ENCODE peak calls at places on chromosome 9, in five cellular contexts. One of them, this sample, is unnamed.
A peak's percentile ranks its signal among the peaks of the same experiment; 100 is the strongest.

GRCh38 chr9:121271368-121272351 is 3.7 kb downstream of the GSN start:
- DNase-seq in gastrocnemius medialis: peak; percentile 43
- DNase-seq in IMR-90: peak; percentile 87
- DNase-seq in GM12891: no peak
- DNase-seq in HCT116: no peak
- DNase-seq in this sample: peak; percentile 60

GRCh38 chr9:120358877-120359276 is 221.1 kb downstream of the CDK5RAP2 start:
- DNase-seq in gastrocnemius medialis: no peak
- DNase-seq in IMR-90: no peak
- DNase-seq in GM12891: no peak
- DNase-seq in HCT116: no peak
- DNase-seq in this sample: no peak

GRCh38 chr9:114084282-114085073 is 6.4 kb upstream of the AMBP start:
- DNase-seq in gastrocnemius medialis: no peak
- DNase-seq in IMR-90: no peak
- DNase-seq in GM12891: no peak
- DNase-seq in HCT116: no peak
- DNase-seq in this sample: peak; percentile 70

GRCh38 chr9:105501414-105501813 is 53.6 kb downstream of the FSD1L start:
- DNase-seq in gastrocnemius medialis: no peak
- DNase-seq in IMR-90: no peak
- DNase-seq in GM12891: no peak
- DNase-seq in HCT116: no peak
- DNase-seq in this sample: no peak

GRCh38 chr9:98263482-98264357 is 8.3 kb upstream of the TBC1D2 start:
- DNase-seq in gastrocnemius medialis: peak; percentile 57
- DNase-seq in IMR-90: peak; percentile 84
- DNase-seq in GM12891: peak; percentile 51
- DNase-seq in HCT116: peak; percentile 69
- DNase-seq in this sample: peak; percentile 76

GRCh38 chr9:89849096-89849495 is 244.3 kb downstream of the GADD45G start:
- DNase-seq in gastrocnemius medialis: no peak
- DNase-seq in IMR-90: no peak
- DNase-seq in GM12891: no peak
- DNase-seq in HCT116: no peak
- DNase-seq in this sample: no peak

GRCh38 chr9:94042516-94042915 is 41.7 kb upstream of the PTPDC1 start:
- DNase-seq in gastrocnemius medialis: no peak
- DNase-seq in IMR-90: peak; percentile 46
- DNase-seq in GM12891: no peak
- DNase-seq in HCT116: no peak
- DNase-seq in this sample: no peak

GRCh38 chr9:32551491-32552049 is 557 bp upstream of the SMIM27 start:
- DNase-seq in gastrocnemius medialis: no peak
- DNase-seq in IMR-90: peak; percentile 36
- DNase-seq in GM12891: no peak
- DNase-seq in HCT116: peak; percentile 7
- DNase-seq in this sample: peak; percentile 27

GRCh38 chr9:99873531-99873930 is 32.9 kb upstream of the STX17 start:
- DNase-seq in gastrocnemius medialis: no peak
- DNase-seq in IMR-90: peak; percentile 85
- DNase-seq in GM12891: no peak
- DNase-seq in HCT116: no peak
- DNase-seq in this sample: no peak

GRCh38 chr9:8241201-8241600 is 441.6 kb upstream of the DMAC1 start:
- DNase-seq in gastrocnemius medialis: no peak
- DNase-seq in IMR-90: no peak
- DNase-seq in GM12891: no peak
- DNase-seq in HCT116: no peak
- DNase-seq in this sample: no peak

GRCh38 chr9:15306068-15306756 is 804 bp downstream of the TTC39B start:
- DNase-seq in gastrocnemius medialis: peak; percentile 69
- DNase-seq in IMR-90: peak; percentile 56
- DNase-seq in GM12891: no peak
- DNase-seq in HCT116: no peak
- DNase-seq in this sample: peak; percentile 70

GRCh38 chr9:78542491-78543175 is 245.7 kb downstream of the PSAT1 start:
- DNase-seq in gastrocnemius medialis: no peak
- DNase-seq in IMR-90: no peak
- DNase-seq in GM12891: no peak
- DNase-seq in HCT116: no peak
- DNase-seq in this sample: no peak

GRCh38 chr9:16575142-16575877 is 295.2 kb downstream of the BNC2 start:
- DNase-seq in gastrocnemius medialis: no peak
- DNase-seq in IMR-90: no peak
- DNase-seq in GM12891: no peak
- DNase-seq in HCT116: no peak
- DNase-seq in this sample: no peak

GRCh38 chr9:22060831-22061383 is 51.8 kb upstream of the CDKN2B start:
- DNase-seq in gastrocnemius medialis: no peak
- DNase-seq in IMR-90: no peak
- DNase-seq in GM12891: no peak
- DNase-seq in HCT116: no peak
- DNase-seq in this sample: no peak

GRCh38 chr9:94728719-94729118 is 2.2 kb downstream of the AOPEP start:
- DNase-seq in gastrocnemius medialis: no peak
- DNase-seq in IMR-90: no peak
- DNase-seq in GM12891: no peak
- DNase-seq in HCT116: no peak
- DNase-seq in this sample: no peak

GRCh38 chr9:118578467-118578866 is 790.8 kb downstream of the BRINP1 start:
- DNase-seq in gastrocnemius medialis: no peak
- DNase-seq in IMR-90: no peak
- DNase-seq in GM12891: no peak
- DNase-seq in HCT116: no peak
- DNase-seq in this sample: no peak

GRCh38 chr9:89661956-89662717 is 57.3 kb downstream of the GADD45G start:
- DNase-seq in gastrocnemius medialis: peak; percentile 88
- DNase-seq in IMR-90: peak; percentile 86
- DNase-seq in GM12891: no peak
- DNase-seq in HCT116: peak; percentile 35
- DNase-seq in this sample: peak; percentile 94

DNA sequence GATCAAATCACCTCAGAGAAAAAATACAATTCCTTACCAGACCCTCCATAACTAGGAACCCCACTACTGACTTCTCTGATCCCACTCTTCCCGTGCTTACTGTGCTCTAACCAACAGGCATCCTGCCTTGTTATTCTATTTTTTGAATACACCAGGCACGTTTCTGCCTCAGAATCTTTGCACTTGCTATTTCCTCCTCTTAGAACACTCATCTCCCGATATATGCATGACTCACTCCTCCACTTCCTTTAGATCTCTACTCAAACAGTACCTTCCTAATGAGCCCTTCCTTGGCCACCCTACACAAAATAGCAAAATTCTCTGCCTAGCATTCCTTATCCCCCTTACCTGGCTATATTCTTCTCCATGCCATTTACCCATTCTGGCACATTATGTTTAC is 43.9 kb downstream of the MAPKAP1 start:
- DNase-seq in gastrocnemius medialis: no peak
- DNase-seq in IMR-90: peak; percentile 79
- DNase-seq in GM12891: no peak
- DNase-seq in HCT116: peak; percentile 68
- DNase-seq in this sample: no peak
- TF ChIP-seq POLR2A in gastrocnemius medialis: no peak
- TF ChIP-seq POLR2A in IMR-90: no peak
- TF ChIP-seq POLR2A in GM12891: no peak
- TF ChIP-seq POLR2A in HCT116: no peak
- TF ChIP-seq POLR2A in this sample: no peak

GRCh38 chr9:109817146-109817845 is 37.3 kb downstream of the PALM2AKAP2 start:
- DNase-seq in gastrocnemius medialis: no peak
- DNase-seq in IMR-90: peak; percentile 83
- DNase-seq in GM12891: no peak
- DNase-seq in HCT116: no peak
- DNase-seq in this sample: no peak

GRCh38 chr9:109815366-109815947 is 35.5 kb downstream of the PALM2AKAP2 start:
- DNase-seq in gastrocnemius medialis: no peak
- DNase-seq in IMR-90: peak; percentile 67
- DNase-seq in GM12891: no peak
- DNase-seq in HCT116: no peak
- DNase-seq in this sample: no peak

GRCh38 chr9:109813829-109814228 is 33.8 kb downstream of the PALM2AKAP2 start:
- DNase-seq in gastrocnemius medialis: no peak
- DNase-seq in IMR-90: no peak
- DNase-seq in GM12891: no peak
- DNase-seq in HCT116: no peak
- DNase-seq in this sample: no peak

GRCh38 chr9:109817846-109818472 is 38.0 kb downstream of the PALM2AKAP2 start:
- DNase-seq in gastrocnemius medialis: peak; percentile 30
- DNase-seq in IMR-90: peak; percentile 99
- DNase-seq in GM12891: peak; percentile 34
- DNase-seq in HCT116: peak; percentile 78
- DNase-seq in this sample: peak; percentile 86

DNA sequence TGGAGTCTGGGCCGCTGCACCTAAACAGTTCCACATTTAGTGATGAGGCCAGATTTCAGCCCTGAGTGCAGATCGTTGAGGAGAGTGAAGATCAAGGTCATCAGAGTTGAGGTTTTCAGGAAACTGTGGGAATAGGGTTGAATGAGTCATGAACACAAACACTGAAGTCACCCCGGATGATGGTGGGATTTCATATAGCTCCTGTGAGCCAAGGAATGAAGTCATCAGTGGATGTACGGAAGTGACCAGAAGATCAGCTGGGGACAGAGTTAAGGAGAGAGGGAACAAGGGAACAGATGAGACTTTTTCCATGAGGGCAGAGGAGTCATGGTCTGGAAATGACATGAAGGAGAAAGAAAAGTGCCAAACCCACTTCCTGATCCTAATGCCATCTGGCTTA is 36.5 kb downstream of the PALM2AKAP2 start:
- DNase-seq in gastrocnemius medialis: peak; percentile 22
- DNase-seq in IMR-90: peak; percentile 100
- DNase-seq in GM12891: no peak
- DNase-seq in HCT116: peak; percentile 26
- DNase-seq in this sample: no peak
- TF ChIP-seq POLR2A in gastrocnemius medialis: no peak
- TF ChIP-seq POLR2A in IMR-90: peak; percentile 35
- TF ChIP-seq POLR2A in GM12891: no peak
- TF ChIP-seq POLR2A in HCT116: no peak
- TF ChIP-seq POLR2A in this sample: no peak

GRCh38 chr9:124659099-124659659 is 111.9 kb downstream of the NR6A1 start:
- DNase-seq in gastrocnemius medialis: peak; percentile 69
- DNase-seq in IMR-90: peak; percentile 97
- DNase-seq in GM12891: no peak
- DNase-seq in HCT116: no peak
- DNase-seq in this sample: peak; percentile 47
- TF ChIP-seq POLR2A in gastrocnemius medialis: no peak
- TF ChIP-seq POLR2A in IMR-90: peak; percentile 86
- TF ChIP-seq POLR2A in GM12891: peak; percentile 79
- TF ChIP-seq POLR2A in HCT116: no peak
- TF ChIP-seq POLR2A in this sample: no peak

GRCh38 chr9:129139233-129139992 is 28.2 kb downstream of the PTPA start:
- DNase-seq in gastrocnemius medialis: peak; percentile 71
- DNase-seq in IMR-90: peak; percentile 84
- DNase-seq in GM12891: peak; percentile 85
- DNase-seq in HCT116: peak; percentile 71
- DNase-seq in this sample: peak; percentile 90
- TF ChIP-seq POLR2A in gastrocnemius medialis: no peak
- TF ChIP-seq POLR2A in IMR-90: peak; percentile 24
- TF ChIP-seq POLR2A in GM12891: no peak
- TF ChIP-seq POLR2A in HCT116: peak; percentile 18
- TF ChIP-seq POLR2A in this sample: no peak

DNA sequence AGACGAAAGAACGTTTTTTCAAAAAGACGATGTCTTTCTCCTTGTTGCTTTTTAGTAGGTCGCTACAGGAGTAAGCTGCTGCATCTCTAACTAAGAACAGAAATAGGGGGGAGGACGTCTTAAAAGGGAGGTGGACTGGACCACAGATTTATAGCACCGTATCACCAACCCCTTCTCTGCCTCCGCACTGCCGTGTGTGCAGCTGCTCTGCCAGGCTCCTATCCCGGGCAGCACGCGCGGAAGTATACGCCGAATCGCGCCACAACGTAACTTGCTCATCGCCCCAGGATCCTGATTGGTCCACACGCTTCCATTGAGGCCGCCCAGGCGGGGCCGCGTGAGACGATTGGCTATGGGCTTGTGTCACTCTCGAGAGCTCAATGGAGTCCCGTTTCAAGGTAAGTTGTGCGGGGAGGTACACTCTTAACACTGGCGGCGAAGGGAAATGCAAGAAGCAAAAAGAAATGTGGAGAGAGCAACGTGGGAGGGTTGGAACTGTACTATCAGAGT is at the start of gene ELAVL2:
- DNase-seq in gastrocnemius medialis: peak; percentile 45
- DNase-seq in IMR-90: peak; percentile 81
- DNase-seq in GM12891: no peak
- DNase-seq in HCT116: no peak
- DNase-seq in this sample: peak; percentile 85
- TF ChIP-seq POLR2A in gastrocnemius medialis: no peak
- TF ChIP-seq POLR2A in IMR-90: no peak
- TF ChIP-seq POLR2A in GM12891: no peak
- TF ChIP-seq POLR2A in HCT116: no peak
- TF ChIP-seq POLR2A in this sample: no peak